ENCODE peak calls at places on chromosomes 6 and 20, in eight cellular contexts. Q, A, G, P, X, V, D and H are unnamed samples.

GRCh38 chr6:135576055-135576454 is 78.5 kb upstream of the AHI1 start:
- DNase-seq in P (peak), G (no peak), D (peak), Q (no peak), V (no peak), X (peak), A (no peak), H (no peak)

GRCh38 chr6:101392561-101393230 is 812 bp upstream of the GRIK2 start:
- DNase-seq in P (no peak), G (no peak), X (no peak), V (no peak), A (no peak), D (no peak), Q (no peak), H (no peak)

GRCh38 chr20:33967126-33967525 is 26.6 kb upstream of the RALY start:
- DNase-seq in D (no peak), G (no peak), A (no peak), V (no peak), X (no peak), Q (no peak), P (no peak), H (no peak)

GRCh38 chr20:16974855-16975162 is 226.7 kb downstream of the OTOR start:
- DNase-seq in P (no peak), A (no peak), D (no peak), G (no peak), V (no peak), Q (no peak), X (no peak), H (no peak)

GRCh38 chr6:47464052-47464451 is 13.5 kb upstream of the CD2AP start:
- DNase-seq in V (no peak), D (no peak), X (no peak), A (no peak), G (no peak), Q (no peak), P (peak), H (no peak)

GRCh38 chr6:36911946-36912555 is 26.3 kb downstream of the C6orf89 start:
- DNase-seq in G (no peak), P (no peak), Q (no peak), V (no peak), X (no peak), A (no peak), D (no peak), H (no peak)

GRCh38 chr6:54805077-54805476 is 41.5 kb upstream of the FAM83B start:
- DNase-seq in A (no peak), D (peak), G (no peak), X (peak), V (no peak), Q (no peak), P (peak), H (no peak)

GRCh38 chr6:148746363-148747144 is at the start of gene UST:
- DNase-seq in G (peak), A (peak), X (peak), V (peak), D (peak), Q (peak), P (peak), H (peak)

GRCh38 chr6:132734694-132735236 is 20.9 kb upstream of the VNN1 start:
- DNase-seq in G (no peak), D (no peak), P (peak), V (no peak), X (no peak), Q (no peak), A (no peak), H (no peak)

GRCh38 chr6:42547407-42548329 is 16.2 kb upstream of the UBR2 start:
- DNase-seq in V (no peak), A (peak), P (peak), X (peak), G (peak), Q (peak), D (no peak), H (peak)

GRCh38 chr6:136326038-136326561 is 36.5 kb upstream of the BCLAF1 start:
- DNase-seq in X (peak), V (no peak), Q (no peak), A (no peak), D (no peak), G (no peak), P (peak), H (no peak)

GRCh38 chr20:60052322-60052721 is 94.1 kb downstream of the CDH26 start:
- DNase-seq in A (no peak), Q (no peak), D (no peak), P (no peak), G (no peak), V (no peak), X (no peak), H (no peak)

GRCh38 chr20:50467618-50468373 is 42.4 kb upstream of the PTPN1 start:
- DNase-seq in A (peak), D (no peak), X (peak), Q (no peak), V (no peak), G (peak), P (peak), H (no peak)

GRCh38 chr6:88561974-88562736 is 396.0 kb upstream of the CNR1 start:
- DNase-seq in D (no peak), Q (peak), G (no peak), X (no peak), A (no peak), V (no peak), P (no peak), H (no peak)

GRCh38 chr6:119672725-119673124 is 323.2 kb upstream of the MAN1A1 start:
- DNase-seq in D (no peak), P (no peak), Q (no peak), A (peak), G (no peak), V (no peak), X (no peak), H (no peak)

GRCh38 chr20:24785141-24785924 is 163.7 kb upstream of the CST7 start:
- DNase-seq in A (no peak), Q (no peak), D (peak), V (no peak), G (no peak), P (peak), X (peak), H (no peak)

GRCh38 chr6:138695193-138695592 is 78.4 kb upstream of the CCDC28A start:
- DNase-seq in V (no peak), Q (no peak), D (no peak), G (no peak), X (no peak), A (no peak), P (no peak), H (no peak)

GRCh38 chr6:158584236-158584651 is 24.4 kb downstream of the TMEM181 start:
- DNase-seq in P (no peak), G (no peak), Q (no peak), A (no peak), V (no peak), X (no peak), D (no peak), H (no peak)

GRCh38 chr6:161261325-161261724 is 12.5 kb downstream of the AGPAT4 start:
- DNase-seq in X (peak), G (no peak), A (no peak), D (no peak), V (no peak), Q (no peak), P (no peak), H (no peak)

GRCh38 chr6:56520218-56520617 is 122.5 kb downstream of the DST start:
- DNase-seq in Q (no peak), A (no peak), V (no peak), P (no peak), G (no peak), X (peak), D (no peak), H (no peak)

GRCh38 chr6:93731306-93731705 is 311.9 kb upstream of the EPHA7 start:
- DNase-seq in P (no peak), D (no peak), G (no peak), A (no peak), X (no peak), V (no peak), Q (no peak), H (no peak)

GRCh38 chr20:33037456-33037855 is 6.0 kb downstream of the BPIFB6 start:
- DNase-seq in A (no peak), G (no peak), D (no peak), Q (no peak), V (no peak), P (no peak), X (no peak), H (no peak)

GRCh38 chr6:52611833-52612232 is 35.0 kb upstream of the TRAM2 start:
- DNase-seq in V (no peak), A (no peak), Q (no peak), X (no peak), G (no peak), D (no peak), P (no peak), H (no peak)

GRCh38 chr6:6395581-6396197 is 75.2 kb upstream of the F13A1 start:
- DNase-seq in G (no peak), D (no peak), A (no peak), Q (no peak), X (no peak), P (no peak), V (no peak), H (no peak)

GRCh38 chr6:150915868-150916267 is 50.4 kb downstream of the MTHFD1L start:
- DNase-seq in Q (no peak), V (no peak), P (no peak), G (no peak), A (no peak), D (no peak), X (peak), H (no peak)

GRCh38 chr6:157173756-157174155 is 149.6 kb downstream of the TMEM242 start:
- DNase-seq in X (no peak), A (no peak), V (no peak), D (no peak), G (no peak), Q (no peak), P (no peak), H (no peak)

GRCh38 chr6:3159805-3160781 is 2.7 kb upstream of the TUBB2A start:
- DNase-seq in A (peak), G (peak), V (no peak), X (peak), D (no peak), Q (no peak), P (peak), H (no peak)

GRCh38 chr6:130322673-130323268 is 43.0 kb upstream of the TMEM200A start:
- DNase-seq in A (peak), P (peak), X (peak), D (peak), V (no peak), Q (peak), G (no peak), H (peak)

GRCh38 chr6:136711644-136712043 is 80.6 kb downstream of the MAP3K5 start:
- DNase-seq in G (no peak), V (no peak), X (no peak), Q (no peak), D (no peak), P (no peak), A (no peak), H (no peak)

GRCh38 chr6:163345931-163346330 is 68.6 kb upstream of the QKI start:
- DNase-seq in A (no peak), V (no peak), D (no peak), P (no peak), G (no peak), Q (no peak), X (no peak), H (no peak)

GRCh38 chr6:166365806-166366205 is 16.9 kb downstream of the MPC1 start:
- DNase-seq in A (peak), X (peak), V (no peak), D (no peak), P (no peak), G (no peak), Q (no peak), H (no peak)

GRCh38 chr6:7728855-7729590 is 3.1 kb downstream of the BMP6 start:
- DNase-seq in D (no peak), A (peak), P (no peak), X (no peak), Q (no peak), V (no peak), G (no peak), H (no peak)

GRCh38 chr6:144725731-144726522 is 440.8 kb downstream of the UTRN start:
- DNase-seq in X (peak), A (no peak), V (no peak), Q (no peak), P (no peak), D (no peak), G (no peak), H (no peak)

GRCh38 chr20:55472704-55473103 is 532.6 kb downstream of the CBLN4 start:
- DNase-seq in Q (no peak), X (no peak), V (no peak), A (peak), D (no peak), G (no peak), P (no peak), H (no peak)

GRCh38 chr6:165930668-165931067 is 237.0 kb downstream of the TBXT start:
- DNase-seq in Q (no peak), V (no peak), X (no peak), A (no peak), P (no peak), D (no peak), G (no peak), H (no peak)

GRCh38 chr6:31952890-31953289 is 5.9 kb downstream of the NELFE start:
- DNase-seq in X (no peak), A (no peak), Q (no peak), V (no peak), G (no peak), P (no peak), D (no peak), H (no peak)

GRCh38 chr20:59268827-59269226 is 31.6 kb upstream of the EDN3 start:
- DNase-seq in A (peak), V (no peak), D (no peak), G (no peak), Q (no peak), P (no peak), X (no peak), H (no peak)

GRCh38 chr6:6583836-6584235 is 4.7 kb upstream of the LY86 start:
- DNase-seq in V (no peak), G (no peak), X (no peak), A (no peak), D (no peak), Q (no peak), P (peak), H (no peak)

GRCh38 chr6:139855741-139856206 is 481.3 kb upstream of the CITED2 start:
- DNase-seq in D (peak), Q (no peak), X (peak), A (peak), V (no peak), P (no peak), G (no peak), H (no peak)
- TF ChIP-seq CTCF in D (no peak), Q (no peak), X (no peak), A (no peak), V (no peak), P (no peak), G (no peak), H (no peak)

GRCh38 chr6:108941281-108941680 is 93.1 kb downstream of the ARMC2 start:
- DNase-seq in X (no peak), Q (no peak), G (no peak), D (no peak), V (no peak), P (no peak), A (no peak), H (no peak)

GRCh38 chr6:108944058-108944457 is 95.8 kb downstream of the ARMC2 start:
- DNase-seq in D (no peak), Q (no peak), A (no peak), G (no peak), V (no peak), X (peak), P (no peak), H (no peak)

GRCh38 chr6:108941867-108942266 is 93.6 kb downstream of the ARMC2 start:
- DNase-seq in V (no peak), D (no peak), P (no peak), X (no peak), A (no peak), G (no peak), Q (no peak), H (no peak)

GRCh38 chr6:108940741-108941140 is 92.5 kb downstream of the ARMC2 start:
- DNase-seq in D (no peak), X (no peak), P (no peak), G (no peak), Q (no peak), A (no peak), V (no peak), H (no peak)

DNA sequence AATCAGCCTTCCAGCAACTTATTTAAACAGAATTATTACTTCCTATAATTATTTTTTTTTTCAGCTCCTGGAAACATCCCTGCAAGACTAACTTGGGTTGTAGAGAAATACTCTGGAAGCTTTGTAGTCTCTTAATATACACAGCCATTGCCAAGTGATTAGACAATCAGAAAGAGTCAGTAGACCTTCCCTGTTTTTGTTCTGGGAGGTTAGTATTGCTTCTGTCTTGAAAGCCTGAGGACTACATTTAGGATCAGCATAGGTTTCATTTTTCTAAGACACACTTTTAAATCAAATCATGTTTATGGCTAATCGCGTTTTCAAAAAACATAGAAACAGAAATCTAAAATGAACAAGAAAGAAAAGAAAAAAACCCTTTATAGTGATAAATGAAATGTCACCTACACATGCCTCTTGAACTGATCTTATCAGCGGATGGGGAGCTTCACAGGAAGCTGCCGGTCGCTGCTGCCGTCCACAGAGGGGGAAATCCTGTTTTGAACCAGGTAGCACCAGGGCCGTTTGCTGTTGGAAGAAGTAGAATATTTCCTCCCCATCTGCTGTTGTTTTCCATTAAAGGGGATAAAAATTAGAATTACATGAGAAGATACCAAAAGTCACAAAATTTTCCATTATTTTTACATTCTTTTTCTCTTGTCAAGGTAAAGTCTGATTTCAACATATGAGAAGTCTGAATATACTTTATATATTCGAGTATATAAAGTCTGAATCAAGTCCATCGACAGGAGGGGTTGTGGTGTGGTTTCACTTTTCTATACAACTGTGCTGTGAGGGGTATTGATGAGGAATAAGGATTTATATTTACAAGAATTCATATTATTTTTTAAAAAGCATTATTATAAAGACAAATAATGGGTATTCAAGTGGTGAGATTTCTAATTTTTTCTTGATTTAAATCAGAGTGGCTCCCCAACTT is 94.6 kb downstream of the ARMC2 start:
- DNase-seq in V (no peak), Q (no peak), D (no peak), P (no peak), A (no peak), X (no peak), G (no peak), H (no peak)
- H3K4me3 ChIP-seq in V (no peak), Q (no peak), D (no peak), P (no peak), A (no peak), X (no peak), G (no peak), H (no peak)

DNA sequence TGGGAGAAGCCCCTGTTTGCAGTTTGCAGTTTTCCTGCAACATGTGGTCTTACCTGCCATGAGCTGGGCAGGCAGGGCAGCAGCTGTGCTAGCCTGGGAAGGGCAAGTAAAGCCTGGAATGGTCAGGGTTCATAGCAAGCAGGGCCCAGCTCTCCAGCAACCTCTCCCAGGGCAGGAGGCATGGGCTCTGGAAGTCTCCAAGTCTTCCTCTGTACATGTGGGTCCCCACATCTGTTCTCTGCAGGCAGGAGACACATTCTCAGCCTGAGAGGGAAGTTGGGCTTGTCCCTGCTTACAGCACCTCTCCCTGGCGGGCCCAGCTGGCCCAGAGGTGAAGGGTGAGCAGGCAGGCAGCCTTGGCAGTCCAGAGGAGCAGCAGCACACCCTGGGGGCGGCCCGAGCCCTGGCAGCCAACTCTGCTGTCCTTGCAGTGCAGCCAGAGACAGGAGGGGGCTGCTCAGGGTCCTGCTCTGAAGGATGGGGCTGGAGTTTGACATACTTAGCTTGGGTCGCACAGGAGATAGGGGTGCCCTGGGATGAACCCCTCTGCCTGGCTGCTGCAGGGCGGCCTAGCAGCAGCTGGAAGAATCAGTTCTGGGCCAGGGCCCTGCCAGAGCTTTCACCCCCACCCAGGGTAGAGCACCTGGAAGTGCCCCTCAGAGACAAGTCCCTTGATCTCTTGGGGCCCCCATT is 176.0 kb downstream of the MRPL14 start:
- DNase-seq in Q (no peak), P (peak), A (peak), V (no peak), X (no peak), D (no peak), G (peak), H (no peak)
- TF ChIP-seq CTCF in Q (no peak), P (peak), A (peak), V (peak), X (peak), D (peak), G (peak), H (peak)

DNA sequence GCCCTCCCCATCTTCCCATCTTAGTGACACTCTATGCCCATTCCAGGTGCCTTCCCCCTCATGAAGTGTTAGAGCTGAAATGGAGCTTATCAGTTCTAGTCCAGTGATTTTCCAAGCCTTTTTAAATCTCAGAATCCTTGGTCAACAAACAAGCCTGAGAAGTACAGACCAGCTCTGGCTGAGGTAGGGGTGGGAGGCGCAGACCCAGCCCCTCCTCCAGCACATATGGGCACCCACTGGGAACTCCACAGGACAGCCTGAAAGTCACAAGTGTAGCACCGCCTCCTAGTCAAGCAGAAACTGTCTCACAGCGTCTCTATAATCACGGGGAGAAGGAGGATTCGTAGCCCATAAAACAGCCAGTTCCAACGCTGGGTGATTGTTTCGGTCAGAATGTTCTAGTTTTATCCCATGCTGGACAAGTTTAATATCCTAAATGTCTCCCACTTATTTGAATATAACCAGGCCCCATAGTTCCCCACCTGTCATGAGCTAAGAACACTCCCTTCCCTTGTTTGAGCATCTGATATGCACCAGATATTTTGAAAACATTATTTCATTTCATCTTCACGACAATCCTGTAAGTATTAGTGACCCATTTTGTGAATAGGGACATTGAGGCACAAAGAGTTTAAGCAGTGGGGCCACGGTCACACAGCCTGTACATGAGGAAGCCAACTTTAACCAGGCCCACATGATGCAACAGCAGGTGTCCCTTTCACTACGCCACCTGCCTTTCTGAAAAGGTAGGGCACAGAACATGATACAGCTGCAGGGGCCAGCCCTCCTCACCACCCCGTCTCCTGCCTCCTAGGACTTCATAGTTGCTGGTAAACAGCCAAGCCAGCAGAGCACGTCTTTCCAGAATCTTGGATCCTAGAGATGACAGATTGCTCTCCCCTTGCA is 40.1 kb downstream of the TRAF3IP2 start:
- DNase-seq in G (no peak), A (no peak), V (no peak), X (no peak), P (peak), Q (no peak), D (no peak), H (no peak)
- H3K4me3 ChIP-seq in G (no peak), A (no peak), V (no peak), X (no peak), P (no peak), Q (no peak), D (no peak), H (no peak)

GRCh38 chr20:51562334-51563140 is 20.0 kb upstream of the NFATC2 start:
- DNase-seq in G (peak), X (peak), P (peak), Q (peak), V (peak), A (peak), D (peak), H (peak)
- TF ChIP-seq CTCF in G (no peak), X (no peak), P (peak), Q (no peak), V (peak), A (peak), D (peak), H (peak)